ENCODE peak calls at places on chromosomes 3 and 15, in four cellular contexts. One of them, this sample, is unnamed.

GRCh38 chr15:58957101-58957973 is 23.9 kb upstream of the SLTM start:
- DNase-seq in HCT116: peak; percentile 81
- DNase-seq in neural progenitor cell: peak; percentile 83
- DNase-seq in GM23248: peak; percentile 71
- DNase-seq in this sample: peak; percentile 96

GRCh38 chr3:188720636-188721035 is 451.1 kb upstream of the TPRG1 start:
- DNase-seq in HCT116: no peak
- DNase-seq in GM23248: peak; percentile 79
- DNase-seq in neural progenitor cell: no peak
- DNase-seq in this sample: no peak

GRCh38 chr15:90086868-90087268 is 15.4 kb downstream of the IDH2 start:
- DNase-seq in HCT116: no peak
- DNase-seq in neural progenitor cell: peak; percentile 59
- DNase-seq in GM23248: peak; percentile 63
- DNase-seq in this sample: peak; percentile 67

GRCh38 chr3:52831500-52832301 is 1.2 kb upstream of the ITIH4 start:
- DNase-seq in GM23248: peak; percentile 87
- DNase-seq in neural progenitor cell: no peak
- DNase-seq in HCT116: peak; percentile 68
- DNase-seq in this sample: no peak

GRCh38 chr3:158261371-158261991 is 151.6 kb downstream of the RSRC1 start:
- DNase-seq in HCT116: no peak
- DNase-seq in GM23248: no peak
- DNase-seq in neural progenitor cell: peak; percentile 4
- DNase-seq in this sample: no peak

GRCh38 chr15:77533530-77533929 is 99.2 kb downstream of the LINGO1 start:
- DNase-seq in HCT116: no peak
- DNase-seq in neural progenitor cell: peak; percentile 55
- DNase-seq in GM23248: no peak
- DNase-seq in this sample: peak; percentile 53

GRCh38 chr15:89457086-89457485 is 39.3 kb downstream of the RHCG start:
- DNase-seq in neural progenitor cell: peak; percentile 52
- DNase-seq in GM23248: peak; percentile 40
- DNase-seq in HCT116: peak; percentile 64
- DNase-seq in this sample: peak; percentile 74

GRCh38 chr15:73570355-73571032 is 62.7 kb downstream of the NPTN start:
- DNase-seq in GM23248: no peak
- DNase-seq in HCT116: no peak
- DNase-seq in neural progenitor cell: no peak
- DNase-seq in this sample: no peak

GRCh38 chr3:94587291-94587690 is 524.4 kb downstream of the NSUN3 start:
- DNase-seq in neural progenitor cell: no peak
- DNase-seq in HCT116: no peak
- DNase-seq in GM23248: no peak
- DNase-seq in this sample: no peak

GRCh38 chr15:89556413-89557262 is 18.6 kb upstream of the TICRR start:
- DNase-seq in GM23248: peak; percentile 80
- DNase-seq in neural progenitor cell: peak; percentile 85
- DNase-seq in HCT116: peak; percentile 70
- DNase-seq in this sample: peak; percentile 94

GRCh38 chr15:89857673-89858072 is 36.1 kb downstream of the AP3S2 start:
- DNase-seq in neural progenitor cell: no peak
- DNase-seq in GM23248: no peak
- DNase-seq in HCT116: no peak
- DNase-seq in this sample: no peak

GRCh38 chr3:109939817-109940216 is 602.5 kb upstream of the DPPA4 start:
- DNase-seq in neural progenitor cell: no peak
- DNase-seq in GM23248: no peak
- DNase-seq in HCT116: no peak
- DNase-seq in this sample: no peak

GRCh38 chr3:157606392-157607197 is 103.4 kb upstream of the VEPH1 start:
- DNase-seq in HCT116: peak; percentile 54
- DNase-seq in GM23248: peak; percentile 85
- DNase-seq in neural progenitor cell: peak; percentile 83
- DNase-seq in this sample: peak; percentile 90

DNA sequence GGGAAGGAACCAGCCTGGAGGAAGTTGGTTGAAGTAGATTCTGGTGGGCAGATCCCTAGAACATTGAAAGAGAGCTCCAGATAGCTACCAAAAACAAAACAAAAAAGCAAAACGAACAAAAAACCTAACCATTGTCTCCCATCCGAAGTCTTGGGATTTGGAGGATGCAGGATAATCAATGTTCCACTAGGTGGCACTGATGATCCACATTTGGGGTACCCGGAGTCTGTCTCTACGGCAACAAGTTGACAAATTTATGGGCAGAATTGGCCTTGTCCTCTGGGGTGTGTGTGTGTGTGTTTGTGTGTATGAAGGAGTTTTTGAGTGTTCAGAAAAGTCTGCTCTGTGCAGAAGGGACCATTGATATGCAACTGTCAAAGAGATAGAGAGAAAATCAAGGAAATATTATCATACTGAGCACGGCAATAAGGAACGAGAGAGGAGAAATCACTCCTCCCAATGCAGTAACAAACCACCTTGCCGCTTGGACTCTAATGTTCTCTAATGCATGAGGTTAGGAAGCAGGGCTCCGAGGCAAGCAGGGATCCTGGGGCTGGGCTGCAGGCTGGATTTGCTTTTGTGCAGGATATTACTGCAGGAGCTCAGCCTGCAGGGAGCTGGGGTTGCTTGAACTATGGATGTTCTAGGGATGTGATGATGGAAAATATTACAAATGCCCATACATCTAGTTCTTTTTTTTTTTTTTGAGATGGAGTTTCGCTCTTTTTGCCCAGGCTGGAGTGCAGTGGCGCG is 59.8 kb upstream of the KLHL25 start:
- DNase-seq in neural progenitor cell: peak; percentile 76
- DNase-seq in HCT116: peak; percentile 52
- DNase-seq in GM23248: peak; percentile 71
- DNase-seq in this sample: peak; percentile 84
- TF ChIP-seq EZH2phosphoT487 in neural progenitor cell: no peak
- TF ChIP-seq EZH2phosphoT487 in HCT116: no peak
- TF ChIP-seq EZH2phosphoT487 in GM23248: no peak
- TF ChIP-seq EZH2phosphoT487 in this sample: no peak

DNA sequence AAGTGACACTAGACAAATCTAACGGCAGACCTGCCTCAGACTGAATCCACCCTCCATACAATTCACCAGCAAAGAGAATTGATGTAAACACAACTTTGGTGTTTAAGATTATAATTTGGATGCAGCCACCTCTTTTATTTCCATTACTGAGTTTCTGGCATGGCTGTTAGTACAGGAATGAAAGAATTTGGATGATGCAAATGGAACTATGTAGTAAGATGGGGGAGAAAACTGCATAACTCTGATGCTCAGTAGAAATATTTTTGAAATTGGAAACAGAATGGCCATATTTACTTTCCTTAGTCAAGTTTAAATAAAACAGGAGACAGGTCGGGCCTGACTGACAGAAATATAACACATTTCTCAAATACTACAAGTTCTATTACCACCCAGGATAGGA is 1121.6 kb downstream of the NAALADL2 start:
- DNase-seq in GM23248: peak; percentile 54
- DNase-seq in HCT116: no peak
- DNase-seq in neural progenitor cell: no peak
- DNase-seq in this sample: no peak
- TF ChIP-seq EZH2phosphoT487 in GM23248: no peak
- TF ChIP-seq EZH2phosphoT487 in HCT116: no peak
- TF ChIP-seq EZH2phosphoT487 in neural progenitor cell: no peak
- TF ChIP-seq EZH2phosphoT487 in this sample: no peak

GRCh38 chr15:88249220-88249619 is 7.3 kb downstream of the NTRK3 start:
- DNase-seq in neural progenitor cell: no peak
- DNase-seq in HCT116: no peak
- DNase-seq in GM23248: peak; percentile 12
- DNase-seq in this sample: no peak

GRCh38 chr15:88247914-88248313 is 8.6 kb downstream of the NTRK3 start:
- DNase-seq in neural progenitor cell: no peak
- DNase-seq in HCT116: no peak
- DNase-seq in GM23248: no peak
- DNase-seq in this sample: no peak

GRCh38 chr15:88243895-88244787 is 12.4 kb downstream of the NTRK3 start:
- DNase-seq in neural progenitor cell: peak; percentile 56
- DNase-seq in GM23248: peak; percentile 48
- DNase-seq in HCT116: peak; percentile 27
- DNase-seq in this sample: peak; percentile 71

GRCh38 chr15:88246081-88246480 is 10.5 kb downstream of the NTRK3 start:
- DNase-seq in GM23248: no peak
- DNase-seq in HCT116: no peak
- DNase-seq in neural progenitor cell: no peak
- DNase-seq in this sample: no peak

DNA sequence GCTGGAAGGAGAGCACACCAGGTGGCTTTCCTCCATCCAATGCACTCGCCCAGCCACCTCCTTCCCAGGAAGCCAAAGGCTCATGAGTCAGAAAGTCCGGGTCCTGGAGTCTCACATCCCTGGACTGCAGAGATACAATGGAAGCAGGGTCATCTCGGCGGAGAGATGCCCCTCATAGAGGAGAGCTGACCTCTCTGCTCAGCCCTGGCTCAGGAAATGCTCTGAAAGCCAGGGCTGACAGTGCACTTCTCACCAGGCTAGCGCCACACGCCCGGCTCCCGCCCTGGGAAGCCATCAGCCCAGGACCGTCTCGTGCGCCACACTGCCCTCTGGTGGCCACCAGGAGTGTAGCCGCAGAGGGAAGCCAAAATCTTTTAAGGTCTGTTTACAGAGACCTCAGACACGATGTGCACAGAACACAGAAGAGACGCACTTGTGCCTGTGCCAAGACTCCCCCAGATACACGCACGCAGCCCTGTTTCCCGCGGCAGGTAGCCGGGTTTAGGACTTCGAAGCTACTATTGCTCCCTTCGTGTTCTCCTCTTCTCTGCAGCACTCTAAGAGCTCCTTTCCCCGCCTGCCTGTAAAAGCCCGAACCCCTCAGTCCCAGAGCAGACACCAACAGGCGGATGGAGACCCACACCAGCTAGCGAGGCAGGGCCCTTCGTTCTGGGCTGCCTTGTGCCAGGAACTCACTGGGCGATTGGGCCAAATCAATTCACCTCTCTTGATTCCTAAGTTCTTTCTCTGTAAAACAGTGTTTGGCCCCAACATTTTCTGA is 9.7 kb downstream of the NTRK3 start:
- DNase-seq in GM23248: peak; percentile 80
- DNase-seq in HCT116: peak; percentile 53
- DNase-seq in neural progenitor cell: peak; percentile 90
- DNase-seq in this sample: peak; percentile 88
- TF ChIP-seq EZH2phosphoT487 in GM23248: no peak
- TF ChIP-seq EZH2phosphoT487 in HCT116: no peak
- TF ChIP-seq EZH2phosphoT487 in neural progenitor cell: no peak
- TF ChIP-seq EZH2phosphoT487 in this sample: no peak

GRCh38 chr15:78811124-78811824 is at the start of gene ADAMTS7:
- DNase-seq in HCT116: peak; percentile 46
- DNase-seq in GM23248: peak; percentile 87
- DNase-seq in neural progenitor cell: peak; percentile 96
- DNase-seq in this sample: peak; percentile 91
- TF ChIP-seq EZH2phosphoT487 in HCT116: no peak
- TF ChIP-seq EZH2phosphoT487 in GM23248: no peak
- TF ChIP-seq EZH2phosphoT487 in neural progenitor cell: no peak
- TF ChIP-seq EZH2phosphoT487 in this sample: no peak

GRCh38 chr3:195909294-195909644 is 918 bp upstream of the TNK2 start:
- DNase-seq in HCT116: no peak
- DNase-seq in neural progenitor cell: peak; percentile 78
- DNase-seq in GM23248: peak; percentile 65
- DNase-seq in this sample: peak; percentile 68

GRCh38 chr3:195908439-195909293 is at the start of gene TNK2:
- DNase-seq in HCT116: no peak
- DNase-seq in neural progenitor cell: peak; percentile 52
- DNase-seq in GM23248: peak; percentile 67
- DNase-seq in this sample: peak; percentile 52

GRCh38 chr3:195911041-195911945 is 2.9 kb upstream of the TNK2 start:
- DNase-seq in HCT116: no peak
- DNase-seq in neural progenitor cell: no peak
- DNase-seq in GM23248: peak; percentile 24
- DNase-seq in this sample: no peak

GRCh38 chr3:195910499-195910845 is 2.1 kb upstream of the TNK2 start:
- DNase-seq in neural progenitor cell: no peak
- DNase-seq in HCT116: no peak
- DNase-seq in GM23248: no peak
- DNase-seq in this sample: no peak

GRCh38 chr3:195909645-195910498 is 1.5 kb upstream of the TNK2 start:
- DNase-seq in HCT116: peak; percentile 23
- DNase-seq in neural progenitor cell: peak; percentile 88
- DNase-seq in GM23248: peak; percentile 80
- DNase-seq in this sample: peak; percentile 82
- TF ChIP-seq EZH2phosphoT487 in HCT116: no peak
- TF ChIP-seq EZH2phosphoT487 in neural progenitor cell: no peak
- TF ChIP-seq EZH2phosphoT487 in GM23248: no peak
- TF ChIP-seq EZH2phosphoT487 in this sample: no peak

GRCh38 chr3:129015388-129016105 is 14.4 kb downstream of the EFCC1 start:
- DNase-seq in HCT116: no peak
- DNase-seq in GM23248: peak; percentile 30
- DNase-seq in neural progenitor cell: no peak
- DNase-seq in this sample: no peak
- TF ChIP-seq EZH2phosphoT487 in HCT116: no peak
- TF ChIP-seq EZH2phosphoT487 in GM23248: no peak
- TF ChIP-seq EZH2phosphoT487 in neural progenitor cell: no peak
- TF ChIP-seq EZH2phosphoT487 in this sample: no peak

GRCh38 chr15:81341351-81341750 is 17.4 kb upstream of the STARD5 start:
- DNase-seq in HCT116: no peak
- DNase-seq in GM23248: no peak
- DNase-seq in neural progenitor cell: no peak
- DNase-seq in this sample: no peak
- TF ChIP-seq EZH2phosphoT487 in HCT116: no peak
- TF ChIP-seq EZH2phosphoT487 in GM23248: no peak
- TF ChIP-seq EZH2phosphoT487 in neural progenitor cell: no peak
- TF ChIP-seq EZH2phosphoT487 in this sample: no peak

DNA sequence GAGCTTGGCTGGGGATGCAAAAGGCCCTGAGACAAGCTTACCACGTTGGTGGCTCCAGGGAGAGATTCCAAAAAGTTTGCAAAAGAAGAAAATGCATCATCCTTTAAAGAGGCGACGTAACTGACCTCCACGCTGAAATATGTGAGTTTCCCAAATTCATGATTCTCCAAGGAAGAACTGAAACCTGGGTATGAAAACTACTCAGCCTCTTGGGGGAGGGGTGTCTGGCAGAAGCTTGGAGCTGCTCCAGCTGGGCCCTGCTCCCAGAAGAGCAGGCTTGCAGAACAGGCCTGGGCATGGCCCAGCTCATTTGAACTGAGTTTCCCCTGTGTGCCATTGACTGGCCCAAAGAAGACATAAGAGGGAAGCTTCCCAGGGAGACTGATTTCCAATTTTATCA is 20.5 kb downstream of the CPN2 start:
- DNase-seq in HCT116: no peak
- DNase-seq in GM23248: peak; percentile 75
- DNase-seq in neural progenitor cell: no peak
- DNase-seq in this sample: no peak
- TF ChIP-seq EZH2phosphoT487 in HCT116: no peak
- TF ChIP-seq EZH2phosphoT487 in GM23248: no peak
- TF ChIP-seq EZH2phosphoT487 in neural progenitor cell: no peak
- TF ChIP-seq EZH2phosphoT487 in this sample: no peak

DNA sequence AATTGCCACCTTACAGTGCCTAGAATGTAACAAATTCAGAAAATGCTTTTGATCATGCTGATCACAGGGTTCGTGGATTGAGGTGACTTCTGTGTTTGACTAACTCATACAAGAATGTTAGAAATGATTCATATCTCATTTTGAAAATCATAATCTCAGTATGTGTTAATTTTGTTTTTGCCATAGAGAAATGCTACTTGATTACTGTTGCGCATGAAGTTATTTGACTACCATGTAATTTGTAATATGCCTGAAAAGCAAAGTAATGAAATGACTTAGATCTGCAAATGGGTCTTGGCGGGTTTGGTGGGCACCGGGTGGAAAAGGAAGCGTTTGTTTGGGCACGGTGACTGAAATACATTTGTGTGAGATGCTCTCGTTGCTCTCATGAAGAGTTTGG is 173.6 kb upstream of the BHLHE40 start:
- DNase-seq in neural progenitor cell: no peak
- DNase-seq in GM23248: no peak
- DNase-seq in HCT116: no peak
- DNase-seq in this sample: no peak
- TF ChIP-seq EZH2phosphoT487 in neural progenitor cell: no peak
- TF ChIP-seq EZH2phosphoT487 in GM23248: no peak
- TF ChIP-seq EZH2phosphoT487 in HCT116: no peak
- TF ChIP-seq EZH2phosphoT487 in this sample: no peak